ENCODE peak calls at places on chromosomes 16 and 17, in ten cellular contexts. R is NCI-H1105 treated with DMSO at 0.1 percent for 48 hours; F is IMR-90; X is stimulated activated CD4-positive, alpha-beta T cell treated with anti-CD3 and anti-CD28 coated beads, Interleukin-15, amount 100 ng/mL, for 1 hour; L is T-helper 2 cell; A is A549; G is fibroblast of the conjunctiva; V is hepatocyte; D is GM23248; W is A172. N is an unnamed sample.
A peak's percentile ranks its signal among the peaks of the same experiment; 100 is the strongest.

GRCh38 chr17:76000016-76000754 is 470 bp upstream of the CDK3 start:
- DNase-seq in R (no peak), F (peak; percentile 16), X (peak; percentile 38), L (no peak), A (peak; percentile 73), G (no peak), V (peak; percentile 64), D (peak; percentile 63), W (no peak), N (no peak)

GRCh38 chr17:7246779-7247178 is 4.5 kb upstream of the GABARAP start:
- DNase-seq in R (no peak), F (no peak), X (no peak), L (no peak), A (no peak), G (no peak), V (peak; percentile 4), D (no peak), W (no peak), N (no peak)

GRCh38 chr17:40316571-40317344 is 7.8 kb downstream of the RARA start:
- DNase-seq in R (no peak), F (peak; percentile 75), X (no peak), L (no peak), A (peak; percentile 87), G (no peak), V (peak; percentile 88), D (peak; percentile 93), W (peak; percentile 72), N (peak; percentile 69)

GRCh38 chr16:4846503-4846900 is 586 bp downstream of the GLYR1 start:
- DNase-seq in R (no peak), F (peak; percentile 55), X (no peak), L (peak; percentile 6), A (peak; percentile 46), G (no peak), V (peak; percentile 80), D (peak; percentile 87), W (peak; percentile 69), N (peak; percentile 33)

GRCh38 chr17:66353937-66354401 is 51.6 kb downstream of the PRKCA start:
- DNase-seq in R (no peak), F (peak; percentile 76), X (no peak), L (no peak), A (no peak), G (peak; percentile 14), V (no peak), D (peak; percentile 46), W (peak; percentile 40), N (no peak)

GRCh38 chr17:48755346-48755745 is 26.8 kb upstream of the HOXB13 start:
- DNase-seq in R (no peak), F (no peak), X (no peak), L (no peak), A (no peak), G (no peak), V (no peak), D (no peak), W (no peak), N (no peak)

GRCh38 chr16:74480150-74481029 is 59.1 kb upstream of the CLEC18B start:
- DNase-seq in R (no peak), F (no peak), X (no peak), L (no peak), A (peak; percentile 89), G (peak; percentile 37), V (peak; percentile 84), D (peak; percentile 86), W (peak; percentile 80), N (peak; percentile 28)

GRCh38 chr16:17370233-17371013 is 100.3 kb downstream of the XYLT1 start:
- DNase-seq in R (no peak), F (peak; percentile 69), X (no peak), L (no peak), A (no peak), G (no peak), V (no peak), D (peak; percentile 62), W (no peak), N (no peak)

GRCh38 chr16:56910654-56911539 is 21.0 kb upstream of the HERPUD1 start:
- DNase-seq in R (peak; percentile 20), F (peak; percentile 93), X (no peak), L (no peak), A (no peak), G (no peak), V (no peak), D (peak; percentile 88), W (peak; percentile 65), N (peak; percentile 75)

GRCh38 chr17:51764387-51764971 is 394.0 kb downstream of the CA10 start:
- DNase-seq in R (peak; percentile 44), F (peak; percentile 45), X (no peak), L (no peak), A (peak; percentile 78), G (peak; percentile 49), V (peak; percentile 82), D (peak; percentile 66), W (peak; percentile 75), N (peak; percentile 34)

GRCh38 chr17:8985054-8985701 is 19.7 kb upstream of the PIK3R5 start:
- DNase-seq in R (no peak), F (no peak), X (no peak), L (no peak), A (no peak), G (no peak), V (no peak), D (no peak), W (no peak), N (no peak)

GRCh38 chr16:11429113-11429512 is 83.9 kb downstream of the RMI2 start:
- DNase-seq in R (no peak), F (no peak), X (no peak), L (no peak), A (no peak), G (no peak), V (no peak), D (no peak), W (no peak), N (no peak)

GRCh38 chr16:67155305-67156145 is 4.2 kb downstream of the TRADD start:
- DNase-seq in R (peak; percentile 63), F (peak; percentile 71), X (peak; percentile 67), L (peak; percentile 63), A (peak; percentile 72), G (peak; percentile 37), V (peak; percentile 92), D (peak; percentile 90), W (no peak), N (peak; percentile 40)

GRCh38 chr16:69187891-69188451 is 1.0 kb downstream of the SNTB2 start:
- DNase-seq in R (peak; percentile 65), F (no peak), X (no peak), L (peak; percentile 36), A (peak; percentile 34), G (no peak), V (peak; percentile 48), D (peak; percentile 64), W (peak; percentile 43), N (no peak)

GRCh38 chr16:31874354-31875111 is 926 bp downstream of the ZNF267 start:
- DNase-seq in R (peak; percentile 18), F (peak; percentile 55), X (no peak), L (peak; percentile 26), A (peak; percentile 31), G (no peak), V (peak; percentile 65), D (peak; percentile 69), W (peak; percentile 68), N (no peak)

GRCh38 chr17:41324180-41325075 is 8.9 kb upstream of the KRTAP17-1 start:
- DNase-seq in R (peak; percentile 13), F (peak; percentile 8), X (no peak), L (no peak), A (peak; percentile 48), G (no peak), V (peak; percentile 76), D (no peak), W (peak; percentile 59), N (no peak)

GRCh38 chr16:50593410-50594139 is 45.4 kb downstream of the NKD1 start:
- DNase-seq in R (no peak), F (no peak), X (no peak), L (no peak), A (no peak), G (no peak), V (no peak), D (no peak), W (peak; percentile 14), N (no peak)

GRCh38 chr16:27470567-27471431 is 68.8 kb downstream of the IL21R start:
- DNase-seq in R (no peak), F (peak; percentile 74), X (no peak), L (no peak), A (no peak), G (no peak), V (no peak), D (peak; percentile 64), W (peak; percentile 86), N (peak; percentile 81)

GRCh38 chr16:31105677-31106213 is 2.4 kb upstream of the BCKDK start:
- DNase-seq in R (no peak), F (no peak), X (peak; percentile 55), L (peak; percentile 67), A (peak; percentile 82), G (peak; percentile 31), V (peak; percentile 83), D (peak; percentile 81), W (no peak), N (peak; percentile 36)

GRCh38 chr16:48003226-48003907 is 152.4 kb downstream of the ABCC12 start:
- DNase-seq in R (no peak), F (no peak), X (no peak), L (no peak), A (no peak), G (peak; percentile 1), V (no peak), D (no peak), W (peak; percentile 49), N (peak; percentile 3)

GRCh38 chr17:8482546-8482945 is 46.9 kb downstream of the NDEL1 start:
- DNase-seq in R (no peak), F (peak; percentile 18), X (no peak), L (no peak), A (no peak), G (no peak), V (no peak), D (peak; percentile 48), W (no peak), N (no peak)

GRCh38 chr17:30600062-30600829 is 123.0 kb downstream of the GOSR1 start:
- DNase-seq in R (peak; percentile 84), F (peak; percentile 70), X (peak; percentile 20), L (peak; percentile 40), A (peak; percentile 89), G (peak; percentile 31), V (peak; percentile 88), D (peak; percentile 91), W (peak; percentile 53), N (peak; percentile 51)

GRCh38 chr16:17238285-17239028 is 232.3 kb downstream of the XYLT1 start:
- DNase-seq in R (no peak), F (no peak), X (no peak), L (no peak), A (no peak), G (peak; percentile 16), V (no peak), D (peak; percentile 59), W (no peak), N (no peak)

GRCh38 chr17:40646791-40647548 is 648 bp downstream of the SMARCE1 start:
- DNase-seq in R (peak; percentile 24), F (peak; percentile 43), X (no peak), L (no peak), A (no peak), G (peak; percentile 21), V (peak; percentile 43), D (peak; percentile 71), W (no peak), N (no peak)

GRCh38 chr17:72122002-72122310 is 1.1 kb downstream of the SOX9 start:
- DNase-seq in R (no peak), F (peak; percentile 58), X (no peak), L (no peak), A (no peak), G (no peak), V (peak; percentile 38), D (peak; percentile 70), W (no peak), N (no peak)

GRCh38 chr16:82664181-82664580 is 37.4 kb downstream of the CDH13 start:
- DNase-seq in R (no peak), F (no peak), X (no peak), L (no peak), A (no peak), G (no peak), V (no peak), D (no peak), W (no peak), N (no peak)

GRCh38 chr17:37607637-37608368 is 1.4 kb downstream of the SYNRG start:
- DNase-seq in R (no peak), F (no peak), X (no peak), L (peak; percentile 66), A (no peak), G (no peak), V (no peak), D (no peak), W (no peak), N (no peak)

GRCh38 chr16:1393613-1394176 is 20.8 kb downstream of the UNKL start:
- DNase-seq in R (no peak), F (no peak), X (no peak), L (no peak), A (no peak), G (no peak), V (no peak), D (no peak), W (no peak), N (no peak)